ENCODE peak calls at places on chromosome 1, in seven cellular contexts. G, A, W, Y, C, P and Q are unnamed samples. For H3K27me3, the result is how much of the 10 kb centered on the place peaks cover.

GRCh38 chr1:154866995-154867795 is 2.9 kb downstream of the KCNN3 start:
- DNase-seq in P (no peak), G (peak), Y (peak), A (peak), C (no peak), W (peak), Q (peak)

GRCh38 chr1:211737115-211738035 is 62.0 kb upstream of the NEK2 start:
- DNase-seq in Y (no peak), P (no peak), C (no peak), G (no peak), A (no peak), W (no peak), Q (no peak)

GRCh38 chr1:223704921-223705878 is 7.1 kb upstream of the CAPN2 start:
- DNase-seq in A (peak), G (peak), P (no peak), Y (no peak), C (no peak), W (no peak), Q (no peak)

GRCh38 chr1:109478806-109479205 is 4.9 kb upstream of the ATXN7L2 start:
- DNase-seq in Y (peak), A (no peak), G (no peak), C (peak), P (no peak), W (peak), Q (peak)

GRCh38 chr1:218557731-218558130 is 212.6 kb downstream of the TGFB2 start:
- DNase-seq in Y (no peak), G (no peak), W (peak), C (no peak), P (no peak), A (no peak), Q (no peak)

GRCh38 chr1:15038232-15039016 is 115.1 kb upstream of the TMEM51 start:
- DNase-seq in A (peak), C (no peak), W (peak), Y (peak), G (peak), P (no peak), Q (no peak)

GRCh38 chr1:94871031-94871430 is 50.9 kb downstream of the SLC44A3 start:
- DNase-seq in P (no peak), A (peak), W (no peak), G (peak), Y (no peak), C (no peak), Q (peak)

GRCh38 chr1:156727914-156728598 is at the start of gene METTL25B:
- DNase-seq in P (peak), W (peak), G (peak), A (peak), Y (peak), C (peak), Q (peak)

GRCh38 chr1:179786815-179787736 is 44.0 kb downstream of the FAM163A start:
- DNase-seq in C (no peak), A (no peak), P (no peak), W (no peak), G (no peak), Y (no peak), Q (no peak)

GRCh38 chr1:6209661-6210605 is 4.0 kb downstream of the RNF207 start:
- DNase-seq in P (no peak), Y (peak), A (no peak), W (peak), C (peak), G (no peak), Q (no peak)

GRCh38 chr1:154983776-154984466 is 777 bp downstream of the FLAD1 start:
- DNase-seq in C (no peak), Y (no peak), W (no peak), A (no peak), G (no peak), P (no peak), Q (no peak)

GRCh38 chr1:7646981-7647901 is 123.9 kb upstream of the VAMP3 start:
- DNase-seq in Y (peak), G (peak), C (peak), A (peak), W (peak), P (peak), Q (peak)

GRCh38 chr1:119040906-119041305 is 52.8 kb upstream of the TBX15 start:
- DNase-seq in Y (no peak), C (no peak), G (peak), A (no peak), P (no peak), W (no peak), Q (peak)

GRCh38 chr1:50780797-50781196 is 179.3 kb downstream of the FAF1 start:
- DNase-seq in W (no peak), P (no peak), Y (no peak), C (no peak), G (no peak), A (no peak), Q (no peak)
- H4K8ac ChIP-seq in W (no peak), P (no peak), Y (no peak), C (no peak), G (no peak), A (no peak), Q (no peak)

GRCh38 chr1:12600335-12600734 is 17.7 kb downstream of the DHRS3 start:
- DNase-seq in P (no peak), C (no peak), G (no peak), Y (no peak), W (no peak), A (no peak), Q (no peak)
- H3K23ac ChIP-seq in P (peak), C (no peak), G (no peak), Y (no peak), W (no peak), A (no peak), Q (no peak)

DNA sequence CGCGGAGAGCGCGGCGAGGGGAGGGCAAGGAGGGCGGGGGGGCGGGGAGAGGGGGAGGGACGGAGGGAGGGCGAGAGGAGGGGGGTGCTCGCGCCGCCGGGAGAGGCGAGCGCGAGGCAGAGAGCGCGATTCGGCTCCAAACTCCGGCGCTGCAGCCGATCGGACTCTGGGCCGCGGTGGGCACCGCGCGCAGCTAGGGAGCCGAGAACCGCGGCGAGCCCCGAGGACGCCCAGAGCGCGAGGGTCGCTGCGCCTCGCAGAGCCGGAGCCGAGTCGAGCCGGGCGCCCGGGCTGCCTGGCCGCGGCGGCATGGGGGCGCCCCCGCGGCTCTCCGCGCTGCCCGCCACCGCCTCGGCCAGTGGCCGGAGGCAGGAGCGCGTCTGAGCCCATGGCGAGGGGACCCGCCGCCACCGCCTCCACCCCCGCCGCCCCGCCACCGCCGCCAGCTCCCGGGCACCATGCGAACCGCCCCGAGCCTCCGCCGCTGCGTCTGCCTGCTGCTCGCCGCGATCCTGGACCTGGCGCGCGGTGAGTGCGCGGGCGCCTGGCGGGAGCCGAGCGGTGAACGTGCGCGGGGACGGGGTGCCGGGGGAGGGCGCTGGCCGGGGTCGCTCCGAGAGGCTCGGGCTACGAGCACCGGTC is at the start of gene IGSF21:
- DNase-seq in P (no peak), A (no peak), C (peak), G (no peak), W (peak), Y (no peak), Q (no peak)
- H3K27me3 ChIP-seq in P (half or more), A (half or more), C (half or more), G (under half), W (under half), Y (under half), Q (half or more)

GRCh38 chr1:173241528-173242347 is 34.6 kb upstream of the TNFSF4 start:
- DNase-seq in Y (no peak), P (no peak), W (no peak), G (no peak), A (no peak), C (no peak), Q (peak)
- H4K8ac ChIP-seq in Y (no peak), P (no peak), W (no peak), G (no peak), A (no peak), C (no peak), Q (no peak)